ENCODE peak calls at places on chromosomes 4 and X, in six cellular contexts. One of them, this sample, is unnamed.

GRCh38 chr4:144709793-144710525 is 64.0 kb downstream of the HHIP start:
- DNase-seq in PC-3: peak
- DNase-seq in HS-27A: no peak
- DNase-seq in hippocampal formation: peak
- DNase-seq in lower leg skin: no peak
- DNase-seq in CD8-positive, alpha-beta T cell: no peak
- DNase-seq in this sample: peak

GRCh38 chrX:27598312-27598711 is 8.2 kb downstream of the DCAF8L2 start:
- DNase-seq in hippocampal formation: no peak
- DNase-seq in CD8-positive, alpha-beta T cell: no peak
- DNase-seq in lower leg skin: no peak
- DNase-seq in HS-27A: no peak
- DNase-seq in PC-3: no peak
- DNase-seq in this sample: peak

GRCh38 chr4:65791807-65792308 is 121.6 kb upstream of the EPHA5 start:
- DNase-seq in hippocampal formation: no peak
- DNase-seq in lower leg skin: no peak
- DNase-seq in HS-27A: no peak
- DNase-seq in PC-3: peak
- DNase-seq in CD8-positive, alpha-beta T cell: no peak
- DNase-seq in this sample: no peak

GRCh38 chr4:113292371-113293042 is 243.1 kb downstream of the ANK2 start:
- DNase-seq in HS-27A: no peak
- DNase-seq in CD8-positive, alpha-beta T cell: no peak
- DNase-seq in hippocampal formation: peak
- DNase-seq in lower leg skin: no peak
- DNase-seq in PC-3: no peak
- DNase-seq in this sample: peak

GRCh38 chr4:184170996-184171395 is 46.7 kb downstream of the ENPP6 start:
- DNase-seq in CD8-positive, alpha-beta T cell: no peak
- DNase-seq in lower leg skin: peak
- DNase-seq in HS-27A: peak
- DNase-seq in hippocampal formation: no peak
- DNase-seq in PC-3: peak
- DNase-seq in this sample: no peak

GRCh38 chr4:38926917-38927316 is 59.3 kb downstream of the FAM114A1 start:
- DNase-seq in HS-27A: no peak
- DNase-seq in CD8-positive, alpha-beta T cell: no peak
- DNase-seq in PC-3: no peak
- DNase-seq in lower leg skin: no peak
- DNase-seq in hippocampal formation: no peak
- DNase-seq in this sample: no peak

GRCh38 chr4:151133311-151133710 is 33.9 kb downstream of the RPS3A start:
- DNase-seq in hippocampal formation: no peak
- DNase-seq in CD8-positive, alpha-beta T cell: no peak
- DNase-seq in PC-3: no peak
- DNase-seq in HS-27A: no peak
- DNase-seq in lower leg skin: no peak
- DNase-seq in this sample: no peak

GRCh38 chrX:30530591-30530990 is 47.0 kb downstream of the TASL start:
- DNase-seq in HS-27A: no peak
- DNase-seq in lower leg skin: no peak
- DNase-seq in PC-3: peak
- DNase-seq in hippocampal formation: no peak
- DNase-seq in CD8-positive, alpha-beta T cell: no peak
- DNase-seq in this sample: no peak

GRCh38 chrX:147950352-147950751 is 30.8 kb upstream of the FMR1NB start:
- DNase-seq in CD8-positive, alpha-beta T cell: no peak
- DNase-seq in PC-3: no peak
- DNase-seq in HS-27A: no peak
- DNase-seq in lower leg skin: no peak
- DNase-seq in hippocampal formation: no peak
- DNase-seq in this sample: no peak

GRCh38 chrX:9519546-9520210 is 54.8 kb downstream of the TBL1X start:
- DNase-seq in hippocampal formation: no peak
- DNase-seq in PC-3: no peak
- DNase-seq in HS-27A: no peak
- DNase-seq in CD8-positive, alpha-beta T cell: no peak
- DNase-seq in lower leg skin: no peak
- DNase-seq in this sample: no peak

GRCh38 chrX:15336023-15336413 is 695 bp upstream of the PIGA start:
- DNase-seq in hippocampal formation: no peak
- DNase-seq in lower leg skin: no peak
- DNase-seq in CD8-positive, alpha-beta T cell: no peak
- DNase-seq in PC-3: peak
- DNase-seq in HS-27A: no peak
- DNase-seq in this sample: peak

GRCh38 chr4:184102927-184103326 is 114.7 kb downstream of the ENPP6 start:
- DNase-seq in PC-3: no peak
- DNase-seq in CD8-positive, alpha-beta T cell: no peak
- DNase-seq in HS-27A: no peak
- DNase-seq in hippocampal formation: no peak
- DNase-seq in lower leg skin: peak
- DNase-seq in this sample: no peak

GRCh38 chr4:76515975-76516853 is 81.2 kb downstream of the SHROOM3 start:
- DNase-seq in lower leg skin: no peak
- DNase-seq in HS-27A: no peak
- DNase-seq in PC-3: no peak
- DNase-seq in hippocampal formation: no peak
- DNase-seq in CD8-positive, alpha-beta T cell: no peak
- DNase-seq in this sample: no peak

GRCh38 chr4:74159397-74159709 is 1.4 kb downstream of the MTHFD2L start:
- DNase-seq in HS-27A: no peak
- DNase-seq in PC-3: no peak
- DNase-seq in CD8-positive, alpha-beta T cell: no peak
- DNase-seq in hippocampal formation: no peak
- DNase-seq in lower leg skin: no peak
- DNase-seq in this sample: no peak

GRCh38 chr4:16245241-16245640 is 19.0 kb upstream of the TAPT1 start:
- DNase-seq in lower leg skin: no peak
- DNase-seq in HS-27A: no peak
- DNase-seq in PC-3: no peak
- DNase-seq in hippocampal formation: no peak
- DNase-seq in CD8-positive, alpha-beta T cell: no peak
- DNase-seq in this sample: no peak

GRCh38 chr4:176150283-176150682 is 45.1 kb downstream of the SPATA4 start:
- DNase-seq in CD8-positive, alpha-beta T cell: no peak
- DNase-seq in lower leg skin: no peak
- DNase-seq in PC-3: peak
- DNase-seq in hippocampal formation: peak
- DNase-seq in HS-27A: no peak
- DNase-seq in this sample: no peak

GRCh38 chr4:168480991-168481588 is 798 bp upstream of the DDX60L start:
- DNase-seq in PC-3: peak
- DNase-seq in lower leg skin: no peak
- DNase-seq in CD8-positive, alpha-beta T cell: no peak
- DNase-seq in HS-27A: no peak
- DNase-seq in hippocampal formation: peak
- DNase-seq in this sample: peak

GRCh38 chrX:106404512-106404911 is 207.3 kb upstream of the RADX start:
- DNase-seq in PC-3: peak
- DNase-seq in CD8-positive, alpha-beta T cell: no peak
- DNase-seq in HS-27A: no peak
- DNase-seq in lower leg skin: no peak
- DNase-seq in hippocampal formation: no peak
- DNase-seq in this sample: no peak

GRCh38 chr4:70945452-70946055 is 43.4 kb downstream of the MOB1B start:
- DNase-seq in hippocampal formation: no peak
- DNase-seq in HS-27A: no peak
- DNase-seq in PC-3: no peak
- DNase-seq in CD8-positive, alpha-beta T cell: no peak
- DNase-seq in lower leg skin: no peak
- DNase-seq in this sample: no peak

GRCh38 chrX:116240446-116240845 is 69.9 kb downstream of the AGTR2 start:
- DNase-seq in lower leg skin: no peak
- DNase-seq in hippocampal formation: no peak
- DNase-seq in HS-27A: no peak
- DNase-seq in CD8-positive, alpha-beta T cell: no peak
- DNase-seq in PC-3: peak
- DNase-seq in this sample: no peak

GRCh38 chrX:41233988-41234387 is 100.0 kb upstream of the DDX3X start:
- DNase-seq in CD8-positive, alpha-beta T cell: no peak
- DNase-seq in PC-3: no peak
- DNase-seq in hippocampal formation: no peak
- DNase-seq in HS-27A: no peak
- DNase-seq in lower leg skin: no peak
- DNase-seq in this sample: no peak

GRCh38 chr4:12265554-12265953 is 836.9 kb upstream of the HS3ST1 start:
- DNase-seq in PC-3: no peak
- DNase-seq in CD8-positive, alpha-beta T cell: no peak
- DNase-seq in lower leg skin: no peak
- DNase-seq in HS-27A: no peak
- DNase-seq in hippocampal formation: no peak
- DNase-seq in this sample: no peak

GRCh38 chrX:49915352-49916222 is 6.8 kb upstream of the CLCN5 start:
- DNase-seq in CD8-positive, alpha-beta T cell: no peak
- DNase-seq in HS-27A: no peak
- DNase-seq in PC-3: peak
- DNase-seq in lower leg skin: no peak
- DNase-seq in hippocampal formation: peak
- DNase-seq in this sample: peak

GRCh38 chr4:116599859-116600258 is 485.5 kb downstream of the TRAM1L1 start:
- DNase-seq in hippocampal formation: no peak
- DNase-seq in HS-27A: no peak
- DNase-seq in PC-3: no peak
- DNase-seq in CD8-positive, alpha-beta T cell: no peak
- DNase-seq in lower leg skin: no peak
- DNase-seq in this sample: no peak

GRCh38 chr4:169311643-169312365 is 41.0 kb upstream of the SH3RF1 start:
- DNase-seq in HS-27A: no peak
- DNase-seq in lower leg skin: no peak
- DNase-seq in CD8-positive, alpha-beta T cell: no peak
- DNase-seq in hippocampal formation: peak
- DNase-seq in PC-3: peak
- DNase-seq in this sample: no peak

GRCh38 chr4:14180983-14181601 is 553.6 kb upstream of the BOD1L1 start:
- DNase-seq in hippocampal formation: no peak
- DNase-seq in PC-3: peak
- DNase-seq in CD8-positive, alpha-beta T cell: no peak
- DNase-seq in HS-27A: no peak
- DNase-seq in lower leg skin: no peak
- DNase-seq in this sample: no peak

GRCh38 chr4:153205757-153206156 is 1.5 kb downstream of the TRIM2 start:
- DNase-seq in hippocampal formation: no peak
- DNase-seq in CD8-positive, alpha-beta T cell: no peak
- DNase-seq in HS-27A: no peak
- DNase-seq in PC-3: peak
- DNase-seq in lower leg skin: no peak
- DNase-seq in this sample: peak

GRCh38 chr4:23923141-23923540 is 33.3 kb upstream of the PPARGC1A start:
- DNase-seq in lower leg skin: no peak
- DNase-seq in hippocampal formation: no peak
- DNase-seq in CD8-positive, alpha-beta T cell: no peak
- DNase-seq in PC-3: no peak
- DNase-seq in HS-27A: no peak
- DNase-seq in this sample: no peak

GRCh38 chr4:66736593-66736992 is 808.7 kb downstream of the CENPC start:
- DNase-seq in HS-27A: no peak
- DNase-seq in CD8-positive, alpha-beta T cell: no peak
- DNase-seq in lower leg skin: no peak
- DNase-seq in PC-3: no peak
- DNase-seq in hippocampal formation: peak
- DNase-seq in this sample: no peak

GRCh38 chr4:102586644-102587021 is 85.5 kb downstream of the NFKB1 start:
- DNase-seq in hippocampal formation: no peak
- DNase-seq in CD8-positive, alpha-beta T cell: no peak
- DNase-seq in PC-3: no peak
- DNase-seq in lower leg skin: no peak
- DNase-seq in HS-27A: no peak
- DNase-seq in this sample: no peak

GRCh38 chrX:72349190-72349589 is 43.5 kb upstream of the CITED1 start:
- DNase-seq in CD8-positive, alpha-beta T cell: no peak
- DNase-seq in HS-27A: no peak
- DNase-seq in lower leg skin: no peak
- DNase-seq in PC-3: no peak
- DNase-seq in hippocampal formation: no peak
- DNase-seq in this sample: no peak

GRCh38 chr4:113406723-113407016 is 354.9 kb downstream of the CAMK2D start:
- DNase-seq in HS-27A: no peak
- DNase-seq in lower leg skin: no peak
- DNase-seq in PC-3: peak
- DNase-seq in hippocampal formation: no peak
- DNase-seq in CD8-positive, alpha-beta T cell: no peak
- DNase-seq in this sample: no peak

GRCh38 chr4:663046-663437 is 11.0 kb downstream of the ATP5ME start:
- DNase-seq in PC-3: no peak
- DNase-seq in hippocampal formation: no peak
- DNase-seq in HS-27A: no peak
- DNase-seq in lower leg skin: no peak
- DNase-seq in CD8-positive, alpha-beta T cell: no peak
- DNase-seq in this sample: no peak

GRCh38 chr4:41366911-41367517 is 110.3 kb downstream of the UCHL1 start:
- DNase-seq in HS-27A: no peak
- DNase-seq in CD8-positive, alpha-beta T cell: no peak
- DNase-seq in lower leg skin: no peak
- DNase-seq in PC-3: no peak
- DNase-seq in hippocampal formation: no peak
- DNase-seq in this sample: no peak

GRCh38 chr4:610411-611261 is 14.7 kb upstream of the PDE6B start:
- DNase-seq in HS-27A: peak
- DNase-seq in lower leg skin: peak
- DNase-seq in hippocampal formation: no peak
- DNase-seq in PC-3: peak
- DNase-seq in CD8-positive, alpha-beta T cell: no peak
- DNase-seq in this sample: peak